ENCODE peak calls at places on chromosomes 4 and X, in four cellular contexts. One of them, this sample, is unnamed.

GRCh38 chr4:119728692-119729593 is 100.3 kb upstream of the PDE5A start:
- DNase-seq in A549: no peak
- DNase-seq in uterus: no peak
- DNase-seq in bronchial epithelial cell: peak
- DNase-seq in this sample: no peak

GRCh38 chrX:261167-261857 is 19.9 kb upstream of the PLCXD1 start:
- DNase-seq in uterus: no peak
- DNase-seq in A549: peak
- DNase-seq in bronchial epithelial cell: peak
- DNase-seq in this sample: no peak

GRCh38 chrX:17689971-17690409 is 47.3 kb upstream of the SCML1 start:
- DNase-seq in A549: peak
- DNase-seq in bronchial epithelial cell: peak
- DNase-seq in uterus: peak
- DNase-seq in this sample: peak

GRCh38 chr4:162732871-162733270 is 433.8 kb downstream of the NAF1 start:
- DNase-seq in uterus: no peak
- DNase-seq in bronchial epithelial cell: no peak
- DNase-seq in A549: no peak
- DNase-seq in this sample: no peak

GRCh38 chr4:181150173-181150572 is 1093.0 kb upstream of the TENM3 start:
- DNase-seq in uterus: no peak
- DNase-seq in A549: no peak
- DNase-seq in bronchial epithelial cell: no peak
- DNase-seq in this sample: no peak

GRCh38 chr4:104491396-104491821 is 3.3 kb downstream of the CXXC4 start:
- DNase-seq in bronchial epithelial cell: no peak
- DNase-seq in uterus: peak
- DNase-seq in A549: peak
- DNase-seq in this sample: no peak

GRCh38 chrX:21382715-21383114 is 8.5 kb downstream of the CNKSR2 start:
- DNase-seq in uterus: no peak
- DNase-seq in A549: peak
- DNase-seq in bronchial epithelial cell: peak
- DNase-seq in this sample: no peak

GRCh38 chr4:184838249-184839074 is 12.7 kb upstream of the ACSL1 start:
- DNase-seq in A549: peak
- DNase-seq in bronchial epithelial cell: no peak
- DNase-seq in uterus: no peak
- DNase-seq in this sample: no peak

GRCh38 chrX:120022763-120023162 is 54.7 kb downstream of the RHOXF2B start:
- DNase-seq in A549: no peak
- DNase-seq in bronchial epithelial cell: no peak
- DNase-seq in uterus: no peak
- DNase-seq in this sample: no peak

GRCh38 chrX:32408389-32408788 is 803.0 kb downstream of the DMD start:
- DNase-seq in uterus: no peak
- DNase-seq in A549: no peak
- DNase-seq in bronchial epithelial cell: peak
- DNase-seq in this sample: no peak

GRCh38 chr4:13399257-13399656 is 84.9 kb downstream of the RAB28 start:
- DNase-seq in A549: no peak
- DNase-seq in uterus: no peak
- DNase-seq in bronchial epithelial cell: peak
- DNase-seq in this sample: no peak

GRCh38 chrX:101231080-101231479 is 11.5 kb downstream of the DRP2 start:
- DNase-seq in uterus: no peak
- DNase-seq in A549: no peak
- DNase-seq in bronchial epithelial cell: no peak
- DNase-seq in this sample: no peak

GRCh38 chrX:55486736-55487135 is 2.9 kb downstream of the USP51 start:
- DNase-seq in uterus: no peak
- DNase-seq in bronchial epithelial cell: peak
- DNase-seq in A549: no peak
- DNase-seq in this sample: no peak

GRCh38 chrX:40096395-40097091 is 1.2 kb downstream of the BCOR start:
- DNase-seq in uterus: peak
- DNase-seq in A549: peak
- DNase-seq in bronchial epithelial cell: no peak
- DNase-seq in this sample: no peak

GRCh38 chr4:108355523-108356208 is 186.9 kb upstream of the LEF1 start:
- DNase-seq in bronchial epithelial cell: no peak
- DNase-seq in uterus: no peak
- DNase-seq in A549: no peak
- DNase-seq in this sample: no peak

GRCh38 chr4:151930372-151930771 is 169.6 kb upstream of the GATB start:
- DNase-seq in uterus: no peak
- DNase-seq in bronchial epithelial cell: no peak
- DNase-seq in A549: no peak
- DNase-seq in this sample: no peak

GRCh38 chr4:113042502-113042901 is 7.0 kb upstream of the ANK2 start:
- DNase-seq in bronchial epithelial cell: no peak
- DNase-seq in uterus: no peak
- DNase-seq in A549: no peak
- DNase-seq in this sample: no peak

GRCh38 chrX:123905334-123905733 is 45.5 kb downstream of the XIAP start:
- DNase-seq in uterus: no peak
- DNase-seq in A549: no peak
- DNase-seq in bronchial epithelial cell: peak
- DNase-seq in this sample: no peak

GRCh38 chr4:24060932-24061331 is 171.1 kb upstream of the PPARGC1A start:
- DNase-seq in A549: no peak
- DNase-seq in bronchial epithelial cell: no peak
- DNase-seq in uterus: no peak
- DNase-seq in this sample: no peak

GRCh38 chrX:27254663-27255062 is 208.5 kb downstream of the PPP4R3C start:
- DNase-seq in bronchial epithelial cell: no peak
- DNase-seq in A549: no peak
- DNase-seq in uterus: no peak
- DNase-seq in this sample: no peak

GRCh38 chrX:121254336-121254735 is 206.9 kb downstream of the GLUD2 start:
- DNase-seq in A549: no peak
- DNase-seq in uterus: no peak
- DNase-seq in bronchial epithelial cell: no peak
- DNase-seq in this sample: no peak

GRCh38 chr4:91243132-91243531 is 1060.6 kb upstream of the GRID2 start:
- DNase-seq in A549: no peak
- DNase-seq in uterus: no peak
- DNase-seq in bronchial epithelial cell: peak
- DNase-seq in this sample: no peak

GRCh38 chrX:115147220-115147619 is 42.0 kb upstream of the RBMXL3 start:
- DNase-seq in uterus: no peak
- DNase-seq in A549: peak
- DNase-seq in bronchial epithelial cell: peak
- DNase-seq in this sample: no peak

GRCh38 chr4:109125084-109125483 is 177.4 kb downstream of the COL25A1 start:
- DNase-seq in A549: no peak
- DNase-seq in bronchial epithelial cell: no peak
- DNase-seq in uterus: no peak
- DNase-seq in this sample: no peak

GRCh38 chr4:95129036-95129435 is 371.3 kb downstream of the BMPR1B start:
- DNase-seq in bronchial epithelial cell: no peak
- DNase-seq in uterus: no peak
- DNase-seq in A549: no peak
- DNase-seq in this sample: no peak

GRCh38 chr4:142840516-142841123 is 5.5 kb downstream of the INPP4B start:
- DNase-seq in uterus: no peak
- DNase-seq in bronchial epithelial cell: peak
- DNase-seq in A549: no peak
- DNase-seq in this sample: no peak

GRCh38 chrX:104419926-104420325 is 146.1 kb upstream of the IL1RAPL2 start:
- DNase-seq in uterus: no peak
- DNase-seq in bronchial epithelial cell: no peak
- DNase-seq in A549: no peak
- DNase-seq in this sample: no peak

GRCh38 chr4:74544655-74545361 is 99.9 kb downstream of the AREG start:
- DNase-seq in uterus: no peak
- DNase-seq in bronchial epithelial cell: peak
- DNase-seq in A549: no peak
- DNase-seq in this sample: no peak

GRCh38 chrX:154313147-154313546 is 17.6 kb downstream of the TKTL1 start:
- DNase-seq in A549: no peak
- DNase-seq in uterus: no peak
- DNase-seq in bronchial epithelial cell: no peak
- DNase-seq in this sample: no peak

GRCh38 chr4:114807759-114808404 is 209.3 kb downstream of the UGT8 start:
- DNase-seq in bronchial epithelial cell: peak
- DNase-seq in A549: peak
- DNase-seq in uterus: no peak
- DNase-seq in this sample: no peak

GRCh38 chr4:134885436-134885835 is 683.8 kb upstream of the PABPC4L start:
- DNase-seq in bronchial epithelial cell: no peak
- DNase-seq in A549: no peak
- DNase-seq in uterus: no peak
- DNase-seq in this sample: no peak

GRCh38 chr4:39976945-39977488 is 694 bp downstream of the PDS5A start:
- DNase-seq in A549: no peak
- DNase-seq in bronchial epithelial cell: no peak
- DNase-seq in uterus: peak
- DNase-seq in this sample: no peak

GRCh38 chr4:123580981-123581664 is 184.5 kb downstream of the SPRY1 start:
- DNase-seq in uterus: no peak
- DNase-seq in bronchial epithelial cell: no peak
- DNase-seq in A549: no peak
- DNase-seq in this sample: no peak

GRCh38 chrX:155094468-155095061 is 23.3 kb downstream of the BRCC3 start:
- DNase-seq in uterus: no peak
- DNase-seq in A549: no peak
- DNase-seq in bronchial epithelial cell: peak
- DNase-seq in this sample: no peak

GRCh38 chr4:146371812-146372211 is 149.9 kb downstream of the SLC10A7 start:
- DNase-seq in uterus: no peak
- DNase-seq in bronchial epithelial cell: no peak
- DNase-seq in A549: no peak
- DNase-seq in this sample: no peak
- TF ChIP-seq CTCF in uterus: no peak
- TF ChIP-seq CTCF in bronchial epithelial cell: no peak
- TF ChIP-seq CTCF in A549: no peak
- TF ChIP-seq CTCF in this sample: no peak

GRCh38 chrX:12115377-12115776 is 22.9 kb upstream of the FRMPD4 start:
- DNase-seq in bronchial epithelial cell: no peak
- DNase-seq in A549: no peak
- DNase-seq in uterus: no peak
- DNase-seq in this sample: no peak
- TF ChIP-seq CTCF in bronchial epithelial cell: peak
- TF ChIP-seq CTCF in A549: no peak
- TF ChIP-seq CTCF in uterus: no peak
- TF ChIP-seq CTCF in this sample: no peak

GRCh38 chr4:48078862-48079655 is 55.0 kb downstream of the TXK start:
- DNase-seq in uterus: no peak
- DNase-seq in A549: no peak
- DNase-seq in bronchial epithelial cell: no peak
- DNase-seq in this sample: no peak
- TF ChIP-seq CTCF in uterus: no peak
- TF ChIP-seq CTCF in A549: no peak
- TF ChIP-seq CTCF in bronchial epithelial cell: no peak
- TF ChIP-seq CTCF in this sample: no peak

GRCh38 chrX:65985922-65986588 is 53.8 kb downstream of the VSIG4 start:
- DNase-seq in A549: peak
- DNase-seq in bronchial epithelial cell: peak
- DNase-seq in uterus: peak
- DNase-seq in this sample: no peak
- TF ChIP-seq CTCF in A549: peak
- TF ChIP-seq CTCF in bronchial epithelial cell: peak
- TF ChIP-seq CTCF in uterus: peak
- TF ChIP-seq CTCF in this sample: peak

DNA sequence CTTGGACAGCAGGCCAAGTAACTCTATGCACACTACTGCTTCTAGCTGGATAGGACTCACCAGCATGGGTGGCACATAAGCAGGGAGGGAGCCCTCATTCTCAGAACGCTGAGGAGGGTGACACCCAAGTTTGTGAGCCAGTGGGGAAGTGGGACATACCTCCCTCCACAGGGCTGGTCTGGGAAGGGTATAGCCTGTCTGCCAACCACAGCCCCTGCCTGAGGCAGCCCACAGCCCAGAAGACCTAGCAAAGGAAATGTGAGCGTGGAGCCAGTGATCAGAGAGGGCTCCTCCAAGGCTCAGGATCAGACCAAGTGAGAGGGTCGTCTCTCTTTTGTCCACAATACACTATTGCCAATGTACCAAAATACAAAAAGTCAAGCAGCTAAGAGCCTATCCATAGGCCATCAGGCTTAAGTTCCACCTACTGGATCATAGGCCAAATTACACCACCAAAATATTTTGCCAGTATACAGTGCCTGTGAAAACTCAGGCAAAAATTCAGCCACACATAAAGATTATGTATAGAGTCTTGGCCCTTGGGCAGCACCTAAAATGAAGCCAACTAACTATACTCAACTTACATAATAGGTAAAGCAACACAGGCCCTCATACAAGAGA is 1203.1 kb downstream of the PCDH18 start:
- DNase-seq in A549: no peak
- DNase-seq in bronchial epithelial cell: no peak
- DNase-seq in uterus: no peak
- DNase-seq in this sample: no peak
- TF ChIP-seq CTCF in A549: no peak
- TF ChIP-seq CTCF in bronchial epithelial cell: no peak
- TF ChIP-seq CTCF in uterus: no peak
- TF ChIP-seq CTCF in this sample: no peak

GRCh38 chr4:3302164-3302785 is 9.5 kb downstream of the RGS12 start:
- DNase-seq in bronchial epithelial cell: no peak
- DNase-seq in A549: no peak
- DNase-seq in uterus: peak
- DNase-seq in this sample: no peak
- TF ChIP-seq CTCF in bronchial epithelial cell: no peak
- TF ChIP-seq CTCF in A549: no peak
- TF ChIP-seq CTCF in uterus: no peak
- TF ChIP-seq CTCF in this sample: no peak